ENCODE peak calls at places on chromosomes 2 and 18, in four cellular contexts. One of them, this sample, is unnamed. For H3K27me3, the result is how much of the 10 kb centered on the place peaks cover.

GRCh38 chr2:42928692-42929576 is 136.6 kb upstream of the HAAO start:
- DNase-seq in fibroblast of lung: peak
- DNase-seq in uterus: no peak
- DNase-seq in neural progenitor cell: peak
- DNase-seq in this sample: peak

GRCh38 chr2:222651721-222652420 is 4.0 kb downstream of the FARSB start:
- DNase-seq in fibroblast of lung: no peak
- DNase-seq in uterus: no peak
- DNase-seq in neural progenitor cell: no peak
- DNase-seq in this sample: no peak

GRCh38 chr2:84906900-84907714 is 1.7 kb downstream of the TMSB10 start:
- DNase-seq in fibroblast of lung: peak
- DNase-seq in uterus: peak
- DNase-seq in neural progenitor cell: peak
- DNase-seq in this sample: peak

GRCh38 chr18:5515007-5515744 is 28.6 kb downstream of the EPB41L3 start:
- DNase-seq in fibroblast of lung: no peak
- DNase-seq in uterus: no peak
- DNase-seq in neural progenitor cell: no peak
- DNase-seq in this sample: no peak

GRCh38 chr2:85853499-85854165 is 35.2 kb downstream of the ST3GAL5 start:
- DNase-seq in fibroblast of lung: no peak
- DNase-seq in uterus: no peak
- DNase-seq in neural progenitor cell: no peak
- DNase-seq in this sample: no peak

GRCh38 chr18:39424261-39424660 is 1858.7 kb upstream of the CELF4 start:
- DNase-seq in fibroblast of lung: no peak
- DNase-seq in uterus: no peak
- DNase-seq in neural progenitor cell: no peak
- DNase-seq in this sample: no peak

GRCh38 chr2:237057107-237057506 is 28.6 kb upstream of the COPS8 start:
- DNase-seq in fibroblast of lung: no peak
- DNase-seq in uterus: no peak
- DNase-seq in neural progenitor cell: no peak
- DNase-seq in this sample: no peak

GRCh38 chr18:66511810-66512209 is 92.1 kb downstream of the CDH19 start:
- DNase-seq in fibroblast of lung: peak
- DNase-seq in uterus: no peak
- DNase-seq in neural progenitor cell: no peak
- DNase-seq in this sample: no peak

GRCh38 chr2:224934542-224935188 is 107.6 kb downstream of the DOCK10 start:
- DNase-seq in fibroblast of lung: peak
- DNase-seq in uterus: no peak
- DNase-seq in neural progenitor cell: peak
- DNase-seq in this sample: no peak

GRCh38 chr2:170715062-170715931 is at the start of gene SP5:
- DNase-seq in fibroblast of lung: peak
- DNase-seq in uterus: peak
- DNase-seq in neural progenitor cell: peak
- DNase-seq in this sample: peak

GRCh38 chr2:238567996-238568395 is 141.3 kb downstream of the ASB1 start:
- DNase-seq in fibroblast of lung: no peak
- DNase-seq in uterus: no peak
- DNase-seq in neural progenitor cell: no peak
- DNase-seq in this sample: no peak

GRCh38 chr2:45330113-45330512 is 281.0 kb downstream of the SRBD1 start:
- DNase-seq in fibroblast of lung: no peak
- DNase-seq in uterus: no peak
- DNase-seq in neural progenitor cell: no peak
- DNase-seq in this sample: no peak

GRCh38 chr18:23033079-23033478 is 100.0 kb downstream of the RBBP8 start:
- DNase-seq in fibroblast of lung: no peak
- DNase-seq in uterus: no peak
- DNase-seq in neural progenitor cell: no peak
- DNase-seq in this sample: no peak

GRCh38 chr2:237556773-237557632 is 9.4 kb upstream of the PRLH start:
- DNase-seq in fibroblast of lung: no peak
- DNase-seq in uterus: no peak
- DNase-seq in neural progenitor cell: no peak
- DNase-seq in this sample: no peak

GRCh38 chr2:40101076-40101688 is 322.1 kb upstream of the THUMPD2 start:
- DNase-seq in fibroblast of lung: peak
- DNase-seq in uterus: no peak
- DNase-seq in neural progenitor cell: peak
- DNase-seq in this sample: no peak

GRCh38 chr2:118882693-118883336 is 35.4 kb upstream of the EN1 start:
- DNase-seq in fibroblast of lung: peak
- DNase-seq in uterus: peak
- DNase-seq in neural progenitor cell: peak
- DNase-seq in this sample: peak

GRCh38 chr18:25646971-25647370 is 295.0 kb upstream of the ZNF521 start:
- DNase-seq in fibroblast of lung: peak
- DNase-seq in uterus: no peak
- DNase-seq in neural progenitor cell: no peak
- DNase-seq in this sample: no peak

GRCh38 chr2:240111253-240111652 is 24.9 kb downstream of the COPS9 start:
- DNase-seq in fibroblast of lung: no peak
- DNase-seq in uterus: no peak
- DNase-seq in neural progenitor cell: no peak
- DNase-seq in this sample: no peak

GRCh38 chr2:6806605-6807004 is 59.1 kb downstream of the CMPK2 start:
- DNase-seq in fibroblast of lung: no peak
- DNase-seq in uterus: no peak
- DNase-seq in neural progenitor cell: peak
- DNase-seq in this sample: no peak

GRCh38 chr2:24930768-24931167 is 10.7 kb upstream of the ADCY3 start:
- DNase-seq in fibroblast of lung: peak
- DNase-seq in uterus: no peak
- DNase-seq in neural progenitor cell: no peak
- DNase-seq in this sample: no peak

GRCh38 chr2:230664128-230664527 is 48.5 kb upstream of the CAB39 start:
- DNase-seq in fibroblast of lung: peak
- DNase-seq in uterus: no peak
- DNase-seq in neural progenitor cell: no peak
- DNase-seq in this sample: peak

GRCh38 chr18:23169683-23170082 is 34.4 kb downstream of the CABLES1 start:
- DNase-seq in fibroblast of lung: no peak
- DNase-seq in uterus: no peak
- DNase-seq in neural progenitor cell: no peak
- DNase-seq in this sample: no peak

GRCh38 chr2:141021611-141022010 is 1109.2 kb downstream of the LRP1B start:
- DNase-seq in fibroblast of lung: no peak
- DNase-seq in uterus: no peak
- DNase-seq in neural progenitor cell: no peak
- DNase-seq in this sample: no peak

DNA sequence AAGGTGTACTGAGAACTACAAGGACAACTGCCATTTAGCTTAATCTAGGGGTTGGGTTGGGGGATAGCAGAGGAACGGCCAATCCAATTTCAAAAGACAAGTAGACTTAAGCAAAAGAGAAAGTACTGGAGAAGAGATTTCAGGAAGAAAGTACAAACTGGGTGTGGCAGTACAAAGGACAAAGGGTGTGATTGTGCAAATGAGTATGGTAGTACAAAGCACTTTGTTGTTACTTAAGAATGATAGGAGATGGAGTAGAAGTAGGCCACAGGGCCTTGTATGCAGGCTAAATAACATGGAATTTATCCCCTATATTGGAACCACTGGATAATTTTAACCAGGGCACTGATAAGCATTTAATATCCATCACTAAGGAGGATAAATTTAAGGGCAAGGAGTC is 4.7 kb upstream of the ORC2 start:
- DNase-seq in fibroblast of lung: no peak
- DNase-seq in uterus: no peak
- DNase-seq in neural progenitor cell: no peak
- DNase-seq in this sample: no peak
- H3K27ac ChIP-seq in fibroblast of lung: no peak
- H3K27ac ChIP-seq in uterus: no peak
- H3K27ac ChIP-seq in neural progenitor cell: no peak
- H3K27ac ChIP-seq in this sample: no peak

GRCh38 chr2:232484628-232485332 is 2.9 kb downstream of the ECEL1 start:
- DNase-seq in fibroblast of lung: no peak
- DNase-seq in uterus: no peak
- DNase-seq in neural progenitor cell: no peak
- DNase-seq in this sample: peak

GRCh38 chr2:232483296-232483922 is 4.2 kb downstream of the ECEL1 start:
- DNase-seq in fibroblast of lung: no peak
- DNase-seq in uterus: no peak
- DNase-seq in neural progenitor cell: no peak
- DNase-seq in this sample: no peak

GRCh38 chr2:232482301-232483238 is 5.1 kb downstream of the ECEL1 start:
- DNase-seq in fibroblast of lung: no peak
- DNase-seq in uterus: no peak
- DNase-seq in neural progenitor cell: no peak
- DNase-seq in this sample: peak

GRCh38 chr2:232485333-232485756 is 2.3 kb downstream of the ECEL1 start:
- DNase-seq in fibroblast of lung: no peak
- DNase-seq in uterus: no peak
- DNase-seq in neural progenitor cell: no peak
- DNase-seq in this sample: no peak

GRCh38 chr2:232483923-232484627 is 3.6 kb downstream of the ECEL1 start:
- DNase-seq in fibroblast of lung: no peak
- DNase-seq in uterus: no peak
- DNase-seq in neural progenitor cell: no peak
- DNase-seq in this sample: peak
- H3K27me3 ChIP-seq in fibroblast of lung: under half
- H3K27me3 ChIP-seq in uterus: under half
- H3K27me3 ChIP-seq in neural progenitor cell: half or more
- H3K27me3 ChIP-seq in this sample: half or more

GRCh38 chr2:121483021-121483420 is 47.7 kb upstream of the RNU4ATAC start:
- DNase-seq in fibroblast of lung: peak
- DNase-seq in uterus: no peak
- DNase-seq in neural progenitor cell: no peak
- DNase-seq in this sample: no peak

GRCh38 chr2:121478996-121479735 is 51.5 kb upstream of the RNU4ATAC start:
- DNase-seq in fibroblast of lung: no peak
- DNase-seq in uterus: no peak
- DNase-seq in neural progenitor cell: no peak
- DNase-seq in this sample: no peak

GRCh38 chr2:121476714-121477113 is 54.0 kb upstream of the RNU4ATAC start:
- DNase-seq in fibroblast of lung: peak
- DNase-seq in uterus: no peak
- DNase-seq in neural progenitor cell: peak
- DNase-seq in this sample: no peak

GRCh38 chr2:121479882-121480522 is 50.7 kb upstream of the RNU4ATAC start:
- DNase-seq in fibroblast of lung: peak
- DNase-seq in uterus: no peak
- DNase-seq in neural progenitor cell: peak
- DNase-seq in this sample: no peak

GRCh38 chr2:121480826-121481225 is 49.9 kb upstream of the RNU4ATAC start:
- DNase-seq in fibroblast of lung: peak
- DNase-seq in uterus: peak
- DNase-seq in neural progenitor cell: no peak
- DNase-seq in this sample: no peak
- H3K27ac ChIP-seq in fibroblast of lung: no peak
- H3K27ac ChIP-seq in uterus: no peak
- H3K27ac ChIP-seq in neural progenitor cell: no peak
- H3K27ac ChIP-seq in this sample: no peak

DNA sequence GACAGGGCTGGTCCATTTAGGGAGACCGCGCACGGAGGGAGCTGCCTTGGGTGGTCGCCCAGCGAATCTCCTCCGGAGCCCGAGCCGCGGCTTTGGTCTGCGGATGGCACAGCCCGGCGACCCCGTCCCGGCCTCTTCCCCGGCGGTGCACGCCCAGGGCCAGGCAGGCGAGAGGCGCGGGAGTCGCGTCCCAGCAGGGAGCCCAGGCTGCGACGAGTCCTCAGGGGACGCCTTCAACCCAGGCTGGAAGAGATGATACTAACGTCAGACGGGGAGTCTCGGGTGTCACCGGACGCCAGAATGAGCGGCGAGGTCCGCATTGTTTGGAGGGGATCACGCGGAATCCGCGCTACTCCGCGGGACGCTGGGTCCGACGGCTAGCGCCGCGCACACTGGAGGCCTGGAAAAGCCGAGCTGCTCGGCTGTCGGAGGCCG is 909 bp upstream of the CRACDL start:
- DNase-seq in fibroblast of lung: no peak
- DNase-seq in uterus: no peak
- DNase-seq in neural progenitor cell: peak
- DNase-seq in this sample: no peak
- H3K27me3 ChIP-seq in fibroblast of lung: under half
- H3K27me3 ChIP-seq in uterus: under half
- H3K27me3 ChIP-seq in neural progenitor cell: half or more
- H3K27me3 ChIP-seq in this sample: under half

GRCh38 chr2:72094701-72095100 is 53.0 kb downstream of the CYP26B1 start:
- DNase-seq in fibroblast of lung: no peak
- DNase-seq in uterus: no peak
- DNase-seq in neural progenitor cell: no peak
- DNase-seq in this sample: no peak

GRCh38 chr2:72095364-72095763 is 52.3 kb downstream of the CYP26B1 start:
- DNase-seq in fibroblast of lung: no peak
- DNase-seq in uterus: no peak
- DNase-seq in neural progenitor cell: no peak
- DNase-seq in this sample: no peak

GRCh38 chr2:72098935-72099334 is 48.7 kb downstream of the CYP26B1 start:
- DNase-seq in fibroblast of lung: no peak
- DNase-seq in uterus: no peak
- DNase-seq in neural progenitor cell: no peak
- DNase-seq in this sample: no peak

GRCh38 chr2:72097276-72097675 is 50.4 kb downstream of the CYP26B1 start:
- DNase-seq in fibroblast of lung: no peak
- DNase-seq in uterus: no peak
- DNase-seq in neural progenitor cell: no peak
- DNase-seq in this sample: no peak

DNA sequence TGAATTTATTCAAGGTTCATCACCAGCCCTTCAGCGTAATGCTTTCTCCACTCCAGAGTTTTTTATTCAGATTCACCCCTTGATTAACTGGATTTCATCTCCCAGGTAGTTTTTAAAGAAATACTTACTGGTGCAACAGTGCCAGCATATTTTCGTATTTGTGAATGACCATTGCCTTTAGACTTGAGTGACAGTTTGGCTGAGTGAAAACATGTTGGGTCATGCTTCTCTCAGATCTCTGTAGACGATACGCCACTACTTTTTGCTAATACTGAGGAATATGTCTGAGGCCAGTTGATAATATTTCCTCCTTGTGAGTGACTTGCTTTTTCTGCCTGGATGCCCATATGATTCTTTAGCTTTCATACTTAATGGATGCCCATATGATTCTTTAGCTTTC is 51.5 kb downstream of the CYP26B1 start:
- DNase-seq in fibroblast of lung: no peak
- DNase-seq in uterus: no peak
- DNase-seq in neural progenitor cell: no peak
- DNase-seq in this sample: no peak
- H3K27ac ChIP-seq in fibroblast of lung: no peak
- H3K27ac ChIP-seq in uterus: no peak
- H3K27ac ChIP-seq in neural progenitor cell: no peak
- H3K27ac ChIP-seq in this sample: no peak